ENCODE peak calls at places on chromosomes 3 and 15, in six cellular contexts. B, P, W, U, Z and I are unnamed samples.

GRCh38 chr3:177061382-177061781 is 135.9 kb downstream of the TBL1XR1 start:
- DNase-seq in P (no peak), U (no peak), W (no peak), B (no peak), Z (no peak), I (no peak)

GRCh38 chr3:38581774-38582173 is 67.7 kb downstream of the SCN5A start:
- DNase-seq in W (no peak), B (no peak), U (no peak), P (no peak), Z (no peak), I (no peak)

GRCh38 chr3:110457508-110457907 is 614.1 kb upstream of the NECTIN3 start:
- DNase-seq in W (no peak), B (no peak), Z (no peak), P (no peak), U (no peak), I (no peak)

GRCh38 chr3:73229036-73229435 is 167.6 kb downstream of the EBLN2 start:
- DNase-seq in W (no peak), P (peak; percentile 55), B (no peak), Z (no peak), U (peak; percentile 64), I (no peak)

GRCh38 chr15:38683382-38684242 is 119.0 kb upstream of the RASGRP1 start:
- DNase-seq in U (peak; percentile 70), Z (peak; percentile 27), W (peak; percentile 53), B (peak; percentile 65), P (peak; percentile 32), I (no peak)

GRCh38 chr15:25249236-25250010 is 189.4 kb downstream of the UBE3A start:
- DNase-seq in B (no peak), U (no peak), W (no peak), P (no peak), Z (no peak), I (no peak)

GRCh38 chr3:50342818-50343633 is 2.4 kb upstream of the RASSF1 start:
- DNase-seq in W (no peak), B (no peak), U (no peak), P (no peak), Z (no peak), I (no peak)

GRCh38 chr15:95565702-95566101 is 764.8 kb upstream of the NR2F2 start:
- DNase-seq in P (no peak), Z (no peak), B (no peak), W (no peak), U (no peak), I (no peak)

GRCh38 chr3:127393131-127393820 is 105.4 kb upstream of the PRR20G start:
- DNase-seq in P (no peak), B (no peak), Z (no peak), U (no peak), W (no peak), I (no peak)

GRCh38 chr15:48440084-48440483 is 108.9 kb downstream of the DUT start:
- DNase-seq in U (peak; percentile 86), W (peak; percentile 87), P (no peak), Z (no peak), B (no peak), I (no peak)
- H3K4me2 ChIP-seq in U (peak overlapping the region; percentile 14), W (no peak overlapping the region), P (no peak overlapping the region), Z (no peak overlapping the region), B (no peak overlapping the region), I (no peak overlapping the region)

DNA sequence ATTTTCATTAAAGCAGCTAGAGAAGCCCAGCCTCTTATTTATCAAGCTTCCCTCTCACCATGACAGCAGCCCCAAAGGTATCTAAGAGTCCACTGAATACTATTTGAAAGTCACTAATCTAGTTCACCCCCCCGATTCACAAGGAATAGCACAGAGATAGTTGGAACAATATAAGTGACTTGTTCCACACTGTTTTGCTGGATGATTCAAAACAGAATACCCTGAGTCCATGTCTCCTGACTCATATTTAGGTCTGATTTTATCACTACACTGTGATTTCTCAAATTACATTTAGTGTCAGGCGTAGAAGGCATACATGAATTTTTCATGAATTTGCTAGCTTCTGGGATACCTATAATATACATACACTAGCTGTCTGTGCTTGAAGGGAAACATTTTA is 18.7 kb upstream of the EOGT start:
- DNase-seq in U (peak; percentile 84), P (peak; percentile 13), W (peak; percentile 71), Z (no peak), B (peak; percentile 69), I (no peak)
- H3K4me2 ChIP-seq in U (peak overlapping the region; percentile 40), P (no peak overlapping the region), W (no peak overlapping the region), Z (no peak overlapping the region), B (peak overlapping the region; percentile 23), I (no peak overlapping the region)

DNA sequence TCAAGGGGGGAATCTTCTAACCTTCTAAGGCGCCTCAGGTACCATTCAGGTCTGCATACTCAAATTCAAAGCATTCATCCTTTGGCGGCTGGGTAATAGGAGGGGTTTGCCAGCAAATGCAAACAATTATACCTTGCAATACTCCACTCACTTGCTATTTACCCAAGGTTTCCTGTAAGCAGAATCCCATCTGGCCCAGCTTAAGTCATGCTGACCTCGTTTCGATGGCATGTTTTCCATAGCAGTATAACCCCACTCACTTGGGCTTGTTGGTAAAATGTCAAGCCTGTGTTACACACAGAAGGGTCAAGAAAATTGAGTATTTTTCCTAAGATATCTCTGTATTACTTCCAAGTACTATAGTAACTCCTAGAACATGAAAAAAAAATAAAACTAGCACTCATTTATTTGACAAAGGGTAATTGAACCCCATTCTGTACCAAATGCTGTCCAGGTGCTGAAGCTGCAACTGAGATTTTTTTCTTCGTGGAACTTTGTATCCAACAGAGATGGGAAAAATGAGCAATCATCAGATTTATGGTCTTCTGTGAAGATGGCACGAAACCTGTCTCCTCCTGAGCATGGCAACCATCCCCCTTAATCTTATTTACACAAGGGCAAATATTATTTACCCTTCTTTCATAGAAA is 183.5 kb upstream of the LMCD1 start:
- DNase-seq in W (peak; percentile 82), P (no peak), B (peak; percentile 28), U (peak; percentile 60), Z (no peak), I (no peak)
- H3K4me2 ChIP-seq in W (peak overlapping the region; percentile 45), P (no peak overlapping the region), B (no peak overlapping the region), U (peak overlapping the region; percentile 49), Z (no peak overlapping the region), I (no peak overlapping the region)

GRCh38 chr3:184380627-184381260 is 890 bp downstream of the CHRD start:
- DNase-seq in B (no peak), W (no peak), U (peak; percentile 33), P (no peak), Z (no peak), I (no peak)
- H3K4me2 ChIP-seq in B (peak overlapping the region; percentile 70), W (peak overlapping the region; percentile 34), U (peak overlapping the region; percentile 80), P (peak overlapping the region; percentile 78), Z (peak overlapping the region; percentile 87), I (peak overlapping the region; percentile 48)

GRCh38 chr3:120432105-120432860 is 18.5 kb downstream of the FSTL1 start:
- DNase-seq in W (peak; percentile 89), B (no peak), Z (no peak), U (peak; percentile 62), P (no peak), I (no peak)

GRCh38 chr3:120437559-120437958 is 13.2 kb downstream of the FSTL1 start:
- DNase-seq in B (no peak), P (no peak), U (no peak), W (no peak), Z (no peak), I (no peak)

GRCh38 chr3:120435621-120436020 is 15.2 kb downstream of the FSTL1 start:
- DNase-seq in P (no peak), Z (peak; percentile 50), U (peak; percentile 76), B (peak; percentile 96), W (peak; percentile 73), I (peak; percentile 25)

GRCh38 chr3:120436523-120437050 is 14.2 kb downstream of the FSTL1 start:
- DNase-seq in Z (no peak), W (no peak), U (no peak), B (no peak), P (no peak), I (no peak)

GRCh38 chr3:120433662-120434331 is 17.0 kb downstream of the FSTL1 start:
- DNase-seq in U (no peak), W (no peak), B (no peak), Z (no peak), P (no peak), I (no peak)
- H3K4me2 ChIP-seq in U (no peak overlapping the region), W (no peak overlapping the region), B (no peak overlapping the region), Z (no peak overlapping the region), P (no peak overlapping the region), I (no peak overlapping the region)

GRCh38 chr3:16407365-16407764 is 106.1 kb downstream of the RFTN1 start:
- DNase-seq in U (no peak), W (no peak), Z (no peak), P (no peak), B (no peak), I (no peak)

GRCh38 chr3:16410659-16411058 is 102.8 kb downstream of the RFTN1 start:
- DNase-seq in B (no peak), W (no peak), Z (no peak), U (peak; percentile 26), P (no peak), I (no peak)

GRCh38 chr3:16412192-16412808 is 101.2 kb downstream of the RFTN1 start:
- DNase-seq in P (no peak), U (no peak), B (no peak), W (no peak), Z (no peak), I (no peak)

GRCh38 chr3:16409032-16409431 is 104.5 kb downstream of the RFTN1 start:
- DNase-seq in U (no peak), P (no peak), Z (no peak), W (no peak), B (no peak), I (no peak)

DNA sequence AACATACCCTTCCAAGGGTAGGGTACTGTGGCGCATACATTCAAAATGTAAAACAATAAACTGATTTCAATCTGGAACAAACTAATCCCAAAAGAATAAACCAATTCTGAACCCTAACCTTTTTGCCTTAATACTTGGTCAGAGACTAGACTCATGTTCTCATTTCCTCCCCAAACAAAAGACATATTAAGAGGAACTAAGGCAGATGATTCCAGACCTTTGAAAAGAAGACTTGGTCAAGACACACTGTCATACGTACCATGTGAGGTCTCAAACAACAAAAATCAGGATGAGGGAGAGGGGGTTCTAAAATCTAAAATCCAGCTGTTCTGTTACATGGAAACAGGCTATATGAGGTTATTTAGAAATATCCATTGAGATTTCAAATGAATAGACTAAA is 102.0 kb downstream of the RFTN1 start:
- DNase-seq in Z (no peak), U (no peak), W (no peak), P (no peak), B (no peak), I (no peak)
- H3K4me2 ChIP-seq in Z (no peak overlapping the region), U (no peak overlapping the region), W (no peak overlapping the region), P (no peak overlapping the region), B (no peak overlapping the region), I (no peak overlapping the region)

GRCh38 chr3:194654443-194654842 is 17.5 kb downstream of the LSG1 start:
- DNase-seq in P (no peak), B (no peak), Z (no peak), U (peak; percentile 29), W (no peak), I (no peak)
- H3K4me2 ChIP-seq in P (no peak overlapping the region), B (no peak overlapping the region), Z (no peak overlapping the region), U (no peak overlapping the region), W (no peak overlapping the region), I (no peak overlapping the region)

DNA sequence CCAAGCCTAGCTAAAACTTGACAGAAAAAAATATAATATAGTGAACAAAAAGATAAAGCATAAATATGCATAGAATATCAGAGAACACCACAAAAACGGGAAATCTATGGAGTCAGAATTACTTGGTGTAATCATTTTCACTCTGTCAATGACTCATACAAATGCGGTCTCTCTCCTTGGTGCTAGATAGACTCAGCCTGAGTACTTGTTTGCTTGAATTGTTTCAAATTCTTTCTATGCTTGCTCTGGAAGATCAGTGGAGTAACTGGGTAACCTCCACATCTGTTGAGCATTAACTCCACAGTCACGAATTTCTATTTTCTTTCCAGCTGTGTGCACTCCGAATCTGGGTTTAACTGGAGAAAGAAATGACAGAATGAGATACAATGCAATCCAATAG is 760.4 kb downstream of the ZPLD1 start:
- DNase-seq in P (no peak), Z (no peak), U (no peak), W (no peak), B (peak; percentile 19), I (no peak)
- H3K4me2 ChIP-seq in P (no peak overlapping the region), Z (no peak overlapping the region), U (no peak overlapping the region), W (no peak overlapping the region), B (no peak overlapping the region), I (no peak overlapping the region)